ENCODE peak calls at places on chromosomes 12 and 14, in four cellular contexts. M, W, N and B are unnamed samples.

GRCh38 chr14:99554184-99554583 is 49.8 kb downstream of the CCDC85C start:
- DNase-seq in M (no peak), W (no peak), N (no peak), B (no peak)

GRCh38 chr12:26195250-26195640 is at the start of gene SSPN:
- DNase-seq in M (peak), W (no peak), N (peak), B (peak)

GRCh38 chr14:93006484-93007128 is 83.7 kb downstream of the CHGA start:
- DNase-seq in M (no peak), W (no peak), N (peak), B (no peak)

GRCh38 chr12:128449146-128449894 is 182.3 kb downstream of the TMEM132C start:
- DNase-seq in M (no peak), W (no peak), N (no peak), B (no peak)

GRCh38 chr14:69238883-69239282 is 21.1 kb upstream of the GALNT16 start:
- DNase-seq in M (no peak), W (no peak), N (no peak), B (no peak)

GRCh38 chr12:81627336-81628189 is 131.6 kb downstream of the PPFIA2 start:
- DNase-seq in M (no peak), W (peak), N (peak), B (peak)

GRCh38 chr14:90714811-90715210 is 101.4 kb downstream of the TTC7B start:
- DNase-seq in M (no peak), W (no peak), N (peak), B (no peak)

GRCh38 chr14:32703246-32703645 is 235.4 kb upstream of the NPAS3 start:
- DNase-seq in M (no peak), W (no peak), N (peak), B (no peak)

GRCh38 chr12:95608252-95609033 is 57.2 kb upstream of the USP44 start:
- DNase-seq in M (peak), W (no peak), N (peak), B (peak)

GRCh38 chr12:63325757-63326156 is 174.8 kb upstream of the AVPR1A start:
- DNase-seq in M (no peak), W (no peak), N (no peak), B (no peak)

GRCh38 chr12:47507221-47507620 is 198.6 kb downstream of the RPAP3 start:
- DNase-seq in M (no peak), W (no peak), N (no peak), B (no peak)

GRCh38 chr12:47079894-47080724 is at the start of gene AMIGO2:
- DNase-seq in M (no peak), W (no peak), N (peak), B (peak)

GRCh38 chr14:34722723-34723545 is 8.5 kb upstream of the CFL2 start:
- DNase-seq in M (no peak), W (peak), N (peak), B (peak)

GRCh38 chr12:107895966-107896365 is 121.5 kb downstream of the ASCL4 start:
- DNase-seq in M (no peak), W (no peak), N (no peak), B (no peak)

GRCh38 chr12:64890873-64891468 is 66.5 kb downstream of the TBC1D30 start:
- DNase-seq in M (no peak), W (peak), N (peak), B (peak)

GRCh38 chr12:51323317-51323960 is 535 bp downstream of the BIN2 start:
- DNase-seq in M (no peak), W (no peak), N (no peak), B (no peak)

GRCh38 chr14:79136437-79137430 is 966.6 kb downstream of the NRXN3 start:
- DNase-seq in M (no peak), W (no peak), N (no peak), B (no peak)

GRCh38 chr12:34347367-34347766 is 325.1 kb downstream of the ALG10 start:
- DNase-seq in M (no peak), W (no peak), N (no peak), B (no peak)

GRCh38 chr14:37596790-37597189 is 1.4 kb downstream of the TTC6 start:
- DNase-seq in M (no peak), W (no peak), N (no peak), B (no peak)

GRCh38 chr12:6899837-6900519 is 4.6 kb upstream of the LRRC23 start:
- DNase-seq in M (no peak), W (no peak), N (peak), B (no peak)

DNA sequence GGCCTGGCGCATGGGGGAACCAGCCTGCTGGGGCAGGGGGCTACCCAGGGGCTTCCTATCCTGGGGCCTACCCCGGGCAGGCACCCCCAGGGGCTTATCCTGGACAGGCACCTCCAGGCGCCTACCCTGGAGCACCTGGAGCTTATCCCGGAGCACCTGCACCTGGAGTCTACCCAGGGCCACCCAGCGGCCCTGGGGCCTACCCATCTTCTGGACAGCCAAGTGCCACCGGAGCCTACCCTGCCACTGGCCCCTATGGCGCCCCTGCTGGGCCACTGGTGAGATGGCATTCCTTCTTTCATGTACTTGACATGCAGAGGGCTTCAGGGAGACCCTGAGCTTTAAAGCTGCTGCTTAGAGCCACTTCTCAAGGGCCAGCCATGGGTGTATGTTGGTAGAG is 9.0 kb downstream of the LGALS3 start:
- DNase-seq in M (no peak), W (no peak), N (no peak), B (peak)
- TF ChIP-seq CTCF in M (no peak), W (peak), N (peak), B (peak)

DNA sequence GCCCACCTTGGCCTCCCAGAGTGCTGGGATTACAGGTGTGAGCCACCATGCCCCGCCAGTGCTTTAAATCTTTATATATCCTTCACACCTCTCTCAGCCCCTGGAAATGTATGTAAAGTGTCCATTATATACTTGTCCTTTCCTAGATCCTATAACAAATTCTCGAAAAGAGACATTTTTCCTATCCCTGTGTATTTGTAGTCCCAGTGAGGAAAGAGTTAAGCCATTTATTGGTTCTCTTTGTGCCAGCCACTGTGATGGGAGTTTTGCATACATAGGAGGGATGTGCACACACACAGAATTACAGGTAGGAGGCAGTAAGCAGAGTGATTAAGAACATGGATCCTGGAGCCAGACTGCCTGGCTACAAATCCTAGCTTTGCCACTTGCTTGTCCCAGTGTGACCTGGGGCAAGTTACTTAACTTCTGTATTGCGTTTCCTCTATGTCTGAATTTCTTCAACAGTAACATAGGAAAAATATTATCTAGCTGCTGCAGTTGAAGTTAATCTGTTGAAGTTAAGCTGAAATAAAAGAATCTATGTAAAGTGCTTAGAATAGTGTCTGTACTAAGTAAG is 2.1 kb upstream of the RABGGTA start:
- DNase-seq in M (no peak), W (no peak), N (no peak), B (no peak)
- TF ChIP-seq CTCF in M (no peak), W (peak), N (no peak), B (no peak)

DNA sequence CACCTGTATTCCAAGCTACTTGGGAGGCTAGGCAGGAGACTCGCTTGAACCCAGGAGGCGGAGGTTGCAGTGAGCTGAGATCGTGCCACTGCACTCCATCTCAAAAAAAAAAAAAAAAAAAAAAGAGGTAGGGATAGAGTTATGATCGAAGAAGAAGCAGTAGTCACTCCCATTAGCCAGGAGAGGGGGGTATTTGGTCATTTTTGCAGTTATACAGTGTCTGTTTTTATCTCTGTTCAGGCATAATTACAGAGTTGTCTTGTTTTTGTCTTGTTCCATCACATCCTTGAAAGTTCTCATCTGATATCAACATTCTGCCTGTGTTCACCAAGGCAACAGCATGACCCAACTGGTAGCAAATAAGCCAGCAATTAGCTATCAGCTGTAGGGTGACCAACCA is 98.5 kb upstream of the TMPO start:
- DNase-seq in M (no peak), W (no peak), N (peak), B (peak)
- TF ChIP-seq CTCF in M (peak), W (peak), N (peak), B (no peak)

DNA sequence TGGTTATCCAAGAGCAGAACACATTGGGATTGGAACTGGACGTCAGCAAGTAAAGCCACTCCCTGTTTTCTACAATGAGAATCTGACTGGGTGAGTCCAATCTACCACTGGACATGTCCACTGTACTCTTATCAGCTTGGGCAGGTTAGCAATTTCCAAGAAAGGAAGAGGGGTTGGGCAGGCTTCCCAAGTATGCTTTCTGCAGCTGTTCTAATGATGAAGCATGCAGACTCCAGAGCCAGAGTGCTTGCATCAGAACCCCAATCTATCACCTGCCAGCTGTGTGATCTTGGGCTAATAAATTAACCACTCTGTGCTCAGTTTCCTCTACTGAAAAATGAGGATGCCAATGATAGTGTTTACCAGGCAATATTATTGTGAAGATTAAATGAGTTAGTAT is 92.0 kb downstream of the EMP1 start:
- DNase-seq in M (no peak), W (no peak), N (peak), B (no peak)
- TF ChIP-seq CTCF in M (no peak), W (no peak), N (no peak), B (no peak)